ENCODE peak calls at places on chromosomes 1 and 21, in nine cellular contexts. T is progenitor cell of endocrine pancreas; W is right cardiac atrium; K is MV-4-11; G is hippocampal formation; X is activated CD4-positive, alpha-beta memory T cell treated with anti-CD3 and anti-CD28 coated beads for 36 hours; A is neural progenitor cell; Y is CD4-positive, alpha-beta T cell; R is iris pigment epithelial cell. F is an unnamed sample.

GRCh38 chr1:151311589-151312331 is 15.5 kb downstream of the PI4KB start:
- DNase-seq in G (no peak), Y (peak), R (peak), X (peak), W (peak), A (no peak), T (no peak), K (peak), F (peak)

GRCh38 chr1:151479462-151479861 is 20.2 kb upstream of the POGZ start:
- DNase-seq in R (no peak), K (no peak), A (no peak), G (no peak), Y (no peak), X (no peak), T (no peak), W (no peak), F (no peak)

GRCh38 chr1:64234714-64235113 is 31.3 kb downstream of the UBE2U start:
- DNase-seq in X (no peak), K (no peak), A (no peak), G (no peak), Y (no peak), T (no peak), W (no peak), R (no peak), F (no peak)

GRCh38 chr21:18986197-18986596 is 582.6 kb upstream of the TMPRSS15 start:
- DNase-seq in A (no peak), Y (no peak), R (no peak), K (no peak), T (no peak), X (no peak), G (peak), W (no peak), F (peak)

GRCh38 chr1:217965156-217965786 is 319.8 kb upstream of the RRP15 start:
- DNase-seq in K (no peak), A (no peak), G (no peak), W (no peak), T (no peak), Y (no peak), R (no peak), X (no peak), F (no peak)

GRCh38 chr1:28983509-28984310 is 69.3 kb downstream of the EPB41 start:
- DNase-seq in T (no peak), A (peak), W (peak), Y (peak), X (no peak), K (no peak), R (no peak), G (no peak), F (no peak)

GRCh38 chr21:46050651-46051378 is 47.1 kb upstream of the COL6A2 start:
- DNase-seq in A (no peak), K (no peak), G (no peak), R (no peak), W (no peak), X (no peak), T (peak), Y (no peak), F (no peak)

GRCh38 chr21:42172596-42173483 is 46.1 kb upstream of the ABCG1 start:
- DNase-seq in T (no peak), X (no peak), G (no peak), Y (no peak), W (no peak), A (no peak), K (no peak), R (no peak), F (no peak)

GRCh38 chr1:12630946-12631540 is 12.8 kb upstream of the AADACL4 start:
- DNase-seq in G (no peak), X (no peak), T (no peak), W (no peak), K (peak), A (no peak), Y (no peak), R (peak), F (no peak)

GRCh38 chr21:41768371-41769042 is 1.7 kb upstream of the RIPK4 start:
- DNase-seq in X (peak), R (peak), G (no peak), Y (peak), T (no peak), W (no peak), K (no peak), A (peak), F (no peak)

GRCh38 chr1:12150456-12151200 is 16.2 kb upstream of the TNFRSF1B start:
- DNase-seq in G (no peak), A (no peak), W (no peak), T (no peak), X (peak), R (peak), K (peak), Y (no peak), F (no peak)

GRCh38 chr1:16521288-16521583 is 7.2 kb upstream of the RNU1-1 start:
- DNase-seq in G (no peak), A (peak), T (no peak), X (no peak), Y (no peak), W (no peak), R (no peak), K (no peak), F (no peak)

GRCh38 chr1:245197911-245198379 is 43.2 kb downstream of the KIF26B start:
- DNase-seq in X (no peak), W (no peak), K (no peak), R (peak), A (no peak), T (no peak), G (no peak), Y (no peak), F (no peak)

GRCh38 chr1:197159461-197159860 is 13.0 kb upstream of the ASPM start:
- DNase-seq in Y (no peak), K (no peak), W (no peak), T (no peak), R (peak), X (no peak), A (no peak), G (no peak), F (no peak)

GRCh38 chr1:208273386-208274021 is 29.3 kb upstream of the PLXNA2 start:
- DNase-seq in T (no peak), G (no peak), X (no peak), K (no peak), Y (no peak), A (no peak), W (no peak), R (no peak), F (no peak)

GRCh38 chr1:65001238-65001792 is 35.0 kb upstream of the JAK1 start:
- DNase-seq in W (peak), R (peak), T (no peak), A (peak), K (no peak), X (peak), Y (peak), G (no peak), F (no peak)

GRCh38 chr1:66399888-66400529 is 133.9 kb upstream of the SGIP1 start:
- DNase-seq in A (no peak), T (no peak), W (no peak), R (peak), Y (no peak), G (no peak), X (peak), K (no peak), F (no peak)

GRCh38 chr21:27818847-27819246 is 852.0 kb upstream of the ADAMTS5 start:
- DNase-seq in G (no peak), A (no peak), T (no peak), X (no peak), W (no peak), Y (no peak), K (no peak), R (peak), F (no peak)

GRCh38 chr1:205294175-205294913 is 27.2 kb downstream of the NUAK2 start:
- DNase-seq in W (peak), X (no peak), R (peak), G (no peak), A (peak), Y (no peak), T (no peak), K (no peak), F (no peak)

GRCh38 chr1:97451944-97452343 is 468.9 kb downstream of the DPYD start:
- DNase-seq in G (no peak), T (no peak), R (no peak), A (no peak), Y (no peak), X (no peak), K (no peak), W (no peak), F (no peak)

GRCh38 chr1:94194079-94194478 is 43.3 kb downstream of the ARHGAP29 start:
- DNase-seq in W (no peak), Y (no peak), T (no peak), G (no peak), X (no peak), R (no peak), K (no peak), A (no peak), F (no peak)

GRCh38 chr1:46616277-46617107 is at the start of gene MOB3C:
- DNase-seq in K (peak), R (peak), T (peak), A (peak), W (peak), G (peak), Y (peak), X (peak), F (peak)

GRCh38 chr1:8121261-8122159 is 95.4 kb upstream of the ERRFI1 start:
- DNase-seq in A (no peak), G (no peak), R (peak), W (peak), K (peak), Y (no peak), T (no peak), X (no peak), F (peak)

GRCh38 chr1:230379928-230380327 is 46.2 kb downstream of the PGBD5 start:
- DNase-seq in X (no peak), W (no peak), K (no peak), Y (no peak), G (no peak), A (no peak), T (no peak), R (no peak), F (no peak)

GRCh38 chr21:44295163-44295601 is 4.7 kb upstream of the PFKL start:
- DNase-seq in W (no peak), A (no peak), G (no peak), X (no peak), R (no peak), K (no peak), T (no peak), Y (no peak), F (no peak)

GRCh38 chr1:17606826-17607440 is 67.4 kb downstream of the ARHGEF10L start:
- DNase-seq in A (peak), X (peak), T (peak), R (peak), G (peak), W (peak), Y (peak), K (peak), F (peak)

GRCh38 chr1:3598522-3599285 is 12.6 kb downstream of the MEGF6 start:
- DNase-seq in G (no peak), A (peak), K (no peak), Y (no peak), X (no peak), T (no peak), W (no peak), R (no peak), F (no peak)